ENCODE peak calls at places on chromosomes 1 and 21, in four cellular contexts. One of them, this sample, is unnamed.

GRCh38 chr1:63087966-63088365 is 234.4 kb upstream of the FOXD3 start:
- DNase-seq in WTC11: peak
- DNase-seq in choroid plexus epithelial cell: peak
- DNase-seq in Calu3: no peak
- DNase-seq in this sample: peak

GRCh38 chr1:153505576-153505975 is 30.2 kb downstream of the S100A6 start:
- DNase-seq in WTC11: no peak
- DNase-seq in choroid plexus epithelial cell: no peak
- DNase-seq in Calu3: no peak
- DNase-seq in this sample: no peak

GRCh38 chr1:207863893-207864535 is 46.9 kb downstream of the CD34 start:
- DNase-seq in WTC11: no peak
- DNase-seq in choroid plexus epithelial cell: no peak
- DNase-seq in Calu3: no peak
- DNase-seq in this sample: no peak

GRCh38 chr21:34748862-34749261 is 80.1 kb downstream of the CLIC6 start:
- DNase-seq in WTC11: no peak
- DNase-seq in choroid plexus epithelial cell: no peak
- DNase-seq in Calu3: no peak
- DNase-seq in this sample: no peak

GRCh38 chr1:50774759-50775351 is 185.2 kb downstream of the FAF1 start:
- DNase-seq in WTC11: no peak
- DNase-seq in choroid plexus epithelial cell: peak
- DNase-seq in Calu3: peak
- DNase-seq in this sample: no peak

GRCh38 chr1:37476460-37477197 is 2.2 kb downstream of the ZC3H12A start:
- DNase-seq in WTC11: no peak
- DNase-seq in choroid plexus epithelial cell: peak
- DNase-seq in Calu3: peak
- DNase-seq in this sample: peak

GRCh38 chr1:74650561-74650960 is 23.0 kb downstream of the ERICH3 start:
- DNase-seq in WTC11: no peak
- DNase-seq in choroid plexus epithelial cell: peak
- DNase-seq in Calu3: no peak
- DNase-seq in this sample: no peak

GRCh38 chr1:54845772-54846171 is 41.2 kb downstream of the DHCR24 start:
- DNase-seq in WTC11: no peak
- DNase-seq in choroid plexus epithelial cell: no peak
- DNase-seq in Calu3: no peak
- DNase-seq in this sample: no peak

GRCh38 chr1:23478896-23479790 is 4.8 kb downstream of the ASAP3 start:
- DNase-seq in WTC11: no peak
- DNase-seq in choroid plexus epithelial cell: peak
- DNase-seq in Calu3: peak
- DNase-seq in this sample: no peak

GRCh38 chr1:190138266-190138665 is 339.4 kb downstream of the BRINP3 start:
- DNase-seq in WTC11: no peak
- DNase-seq in choroid plexus epithelial cell: no peak
- DNase-seq in Calu3: no peak
- DNase-seq in this sample: no peak

GRCh38 chr1:10824821-10825540 is 28.5 kb upstream of the CASZ1 start:
- DNase-seq in WTC11: no peak
- DNase-seq in choroid plexus epithelial cell: peak
- DNase-seq in Calu3: no peak
- DNase-seq in this sample: no peak

GRCh38 chr1:13829152-13829769 is 129.3 kb downstream of the PRDM2 start:
- DNase-seq in WTC11: no peak
- DNase-seq in choroid plexus epithelial cell: no peak
- DNase-seq in Calu3: peak
- DNase-seq in this sample: no peak

GRCh38 chr1:222058249-222058648 is 316.4 kb upstream of the DUSP10 start:
- DNase-seq in WTC11: no peak
- DNase-seq in choroid plexus epithelial cell: no peak
- DNase-seq in Calu3: no peak
- DNase-seq in this sample: no peak

GRCh38 chr1:68384321-68384813 is 65.4 kb downstream of the RPE65 start:
- DNase-seq in WTC11: no peak
- DNase-seq in choroid plexus epithelial cell: peak
- DNase-seq in Calu3: peak
- DNase-seq in this sample: no peak

GRCh38 chr1:5991784-5992033 is 516 bp downstream of the NPHP4 start:
- DNase-seq in WTC11: no peak
- DNase-seq in choroid plexus epithelial cell: no peak
- DNase-seq in Calu3: no peak
- DNase-seq in this sample: no peak

GRCh38 chr1:24060482-24060881 is 51.5 kb downstream of the MYOM3 start:
- DNase-seq in WTC11: no peak
- DNase-seq in choroid plexus epithelial cell: no peak
- DNase-seq in Calu3: no peak
- DNase-seq in this sample: no peak

GRCh38 chr21:28639742-28640141 is 352.9 kb downstream of the LTN1 start:
- DNase-seq in WTC11: no peak
- DNase-seq in choroid plexus epithelial cell: peak
- DNase-seq in Calu3: no peak
- DNase-seq in this sample: no peak

GRCh38 chr1:154772056-154772455 is 98.0 kb downstream of the KCNN3 start:
- DNase-seq in WTC11: no peak
- DNase-seq in choroid plexus epithelial cell: no peak
- DNase-seq in Calu3: no peak
- DNase-seq in this sample: no peak

GRCh38 chr1:160117709-160118183 is 2.2 kb downstream of the ATP1A2 start:
- DNase-seq in WTC11: no peak
- DNase-seq in choroid plexus epithelial cell: peak
- DNase-seq in Calu3: no peak
- DNase-seq in this sample: no peak

GRCh38 chr1:182806015-182806678 is 16.6 kb downstream of the NPL start:
- DNase-seq in WTC11: peak
- DNase-seq in choroid plexus epithelial cell: no peak
- DNase-seq in Calu3: no peak
- DNase-seq in this sample: peak
- TF ChIP-seq CTCF in WTC11: no peak
- TF ChIP-seq CTCF in choroid plexus epithelial cell: no peak
- TF ChIP-seq CTCF in Calu3: no peak
- TF ChIP-seq CTCF in this sample: no peak

GRCh38 chr1:8239039-8239305 is 78.9 kb upstream of the SLC45A1 start:
- DNase-seq in WTC11: no peak
- DNase-seq in choroid plexus epithelial cell: peak
- DNase-seq in Calu3: peak
- DNase-seq in this sample: no peak
- TF ChIP-seq CTCF in WTC11: no peak
- TF ChIP-seq CTCF in choroid plexus epithelial cell: peak
- TF ChIP-seq CTCF in Calu3: no peak
- TF ChIP-seq CTCF in this sample: no peak

GRCh38 chr1:192950926-192951325 is 108.2 kb downstream of the UCHL5 start:
- DNase-seq in WTC11: no peak
- DNase-seq in choroid plexus epithelial cell: no peak
- DNase-seq in Calu3: no peak
- DNase-seq in this sample: no peak

GRCh38 chr1:192951961-192952460 is 107.1 kb downstream of the UCHL5 start:
- DNase-seq in WTC11: no peak
- DNase-seq in choroid plexus epithelial cell: peak
- DNase-seq in Calu3: no peak
- DNase-seq in this sample: no peak

GRCh38 chr1:192958350-192958749 is 100.8 kb downstream of the UCHL5 start:
- DNase-seq in WTC11: no peak
- DNase-seq in choroid plexus epithelial cell: no peak
- DNase-seq in Calu3: no peak
- DNase-seq in this sample: no peak

GRCh38 chr1:192952646-192953045 is 106.5 kb downstream of the UCHL5 start:
- DNase-seq in WTC11: no peak
- DNase-seq in choroid plexus epithelial cell: peak
- DNase-seq in Calu3: no peak
- DNase-seq in this sample: no peak

DNA sequence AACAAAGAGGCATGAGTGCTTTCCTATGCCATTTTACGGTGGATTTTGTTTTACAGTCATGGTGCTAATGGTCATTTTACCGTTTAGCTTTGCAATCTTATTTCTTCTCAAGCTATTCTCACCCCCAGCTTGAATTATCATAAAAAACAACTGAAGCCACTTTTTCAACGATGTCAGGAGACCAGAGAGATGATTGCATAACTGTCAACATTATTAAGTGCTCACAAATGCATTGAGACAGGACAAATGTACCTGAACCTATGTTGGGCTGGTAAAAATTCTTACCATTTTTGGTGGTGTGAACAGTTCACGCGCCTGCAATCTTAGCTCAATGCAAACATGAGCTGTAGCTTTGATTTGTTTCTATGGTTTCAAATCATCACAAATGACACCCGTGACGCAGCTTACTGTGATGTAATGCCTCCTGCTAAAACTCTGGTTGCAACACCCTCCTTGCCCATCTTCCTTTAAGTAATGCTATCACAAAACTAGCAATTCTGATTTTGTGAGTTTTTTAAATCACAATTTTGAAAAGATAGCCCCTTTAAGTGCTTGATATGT is 104.4 kb downstream of the UCHL5 start:
- DNase-seq in WTC11: no peak
- DNase-seq in choroid plexus epithelial cell: peak
- DNase-seq in Calu3: no peak
- DNase-seq in this sample: no peak
- TF ChIP-seq CTCF in WTC11: no peak
- TF ChIP-seq CTCF in choroid plexus epithelial cell: no peak
- TF ChIP-seq CTCF in Calu3: no peak
- TF ChIP-seq CTCF in this sample: no peak

GRCh38 chr1:4485398-4485797 is 169.0 kb upstream of the AJAP1 start:
- DNase-seq in WTC11: no peak
- DNase-seq in choroid plexus epithelial cell: no peak
- DNase-seq in Calu3: no peak
- DNase-seq in this sample: no peak
- TF ChIP-seq CTCF in WTC11: no peak
- TF ChIP-seq CTCF in choroid plexus epithelial cell: no peak
- TF ChIP-seq CTCF in Calu3: no peak
- TF ChIP-seq CTCF in this sample: no peak

GRCh38 chr1:35769188-35769758 is 505 bp downstream of the CLSPN start:
- DNase-seq in WTC11: peak
- DNase-seq in choroid plexus epithelial cell: peak
- DNase-seq in Calu3: peak
- DNase-seq in this sample: peak
- TF ChIP-seq CTCF in WTC11: no peak
- TF ChIP-seq CTCF in choroid plexus epithelial cell: peak
- TF ChIP-seq CTCF in Calu3: no peak
- TF ChIP-seq CTCF in this sample: no peak